ENCODE peak calls at places on chromosome 17, in seven cellular contexts. One of them, this sample, is unnamed. For H3K27me3, the result is how much of the 10 kb centered on the place peaks cover.

GRCh38 chr17:7932483-7932891 is 481 bp downstream of the CNTROB start:
- DNase-seq in H1: no peak
- DNase-seq in sigmoid colon: peak
- DNase-seq in left ventricle myocardium inferior: no peak
- DNase-seq in adrenal gland: no peak
- DNase-seq in transverse colon: peak
- DNase-seq in AG04450: no peak
- DNase-seq in this sample: no peak

GRCh38 chr17:75817571-75817970 is 26.6 kb downstream of the UNC13D start:
- DNase-seq in H1: no peak
- DNase-seq in sigmoid colon: no peak
- DNase-seq in left ventricle myocardium inferior: no peak
- DNase-seq in adrenal gland: no peak
- DNase-seq in transverse colon: no peak
- DNase-seq in AG04450: no peak
- DNase-seq in this sample: no peak

GRCh38 chr17:6695565-6695964 is 17.6 kb downstream of the SLC13A5 start:
- DNase-seq in H1: no peak
- DNase-seq in sigmoid colon: no peak
- DNase-seq in left ventricle myocardium inferior: no peak
- DNase-seq in adrenal gland: no peak
- DNase-seq in transverse colon: no peak
- DNase-seq in AG04450: no peak
- DNase-seq in this sample: no peak

GRCh38 chr17:39306028-39306427 is 80.3 kb upstream of the STAC2 start:
- DNase-seq in H1: no peak
- DNase-seq in sigmoid colon: no peak
- DNase-seq in left ventricle myocardium inferior: no peak
- DNase-seq in adrenal gland: no peak
- DNase-seq in transverse colon: no peak
- DNase-seq in AG04450: no peak
- DNase-seq in this sample: no peak

GRCh38 chr17:32487460-32488176 is 825 bp downstream of the CDK5R1 start:
- DNase-seq in H1: no peak
- DNase-seq in sigmoid colon: no peak
- DNase-seq in left ventricle myocardium inferior: no peak
- DNase-seq in adrenal gland: no peak
- DNase-seq in transverse colon: no peak
- DNase-seq in AG04450: no peak
- DNase-seq in this sample: no peak

GRCh38 chr17:22512997-22513538 is 820.7 kb downstream of the KCNJ18 start:
- DNase-seq in H1: no peak
- DNase-seq in sigmoid colon: no peak
- DNase-seq in left ventricle myocardium inferior: no peak
- DNase-seq in adrenal gland: no peak
- DNase-seq in transverse colon: no peak
- DNase-seq in AG04450: no peak
- DNase-seq in this sample: no peak

GRCh38 chr17:29930399-29931010 is 477 bp upstream of the SSH2 start:
- DNase-seq in H1: no peak
- DNase-seq in sigmoid colon: no peak
- DNase-seq in left ventricle myocardium inferior: no peak
- DNase-seq in adrenal gland: no peak
- DNase-seq in transverse colon: peak
- DNase-seq in AG04450: no peak
- DNase-seq in this sample: no peak

GRCh38 chr17:50845260-50846147 is 10.1 kb downstream of the WFIKKN2 start:
- DNase-seq in H1: no peak
- DNase-seq in sigmoid colon: peak
- DNase-seq in left ventricle myocardium inferior: no peak
- DNase-seq in adrenal gland: no peak
- DNase-seq in transverse colon: no peak
- DNase-seq in AG04450: no peak
- DNase-seq in this sample: no peak

GRCh38 chr17:550776-551175 is 163.9 kb downstream of the VPS53 start:
- DNase-seq in H1: no peak
- DNase-seq in sigmoid colon: no peak
- DNase-seq in left ventricle myocardium inferior: no peak
- DNase-seq in adrenal gland: no peak
- DNase-seq in transverse colon: no peak
- DNase-seq in AG04450: no peak
- DNase-seq in this sample: no peak

GRCh38 chr17:49951362-49952080 is 17.5 kb upstream of the DLX4 start:
- DNase-seq in H1: no peak
- DNase-seq in sigmoid colon: no peak
- DNase-seq in left ventricle myocardium inferior: no peak
- DNase-seq in adrenal gland: peak
- DNase-seq in transverse colon: no peak
- DNase-seq in AG04450: no peak
- DNase-seq in this sample: no peak

GRCh38 chr17:29807520-29808361 is 122.3 kb downstream of the SSH2 start:
- DNase-seq in H1: no peak
- DNase-seq in sigmoid colon: no peak
- DNase-seq in left ventricle myocardium inferior: peak
- DNase-seq in adrenal gland: peak
- DNase-seq in transverse colon: peak
- DNase-seq in AG04450: peak
- DNase-seq in this sample: peak

GRCh38 chr17:82966415-82966814 is 113.0 kb upstream of the METRNL start:
- DNase-seq in H1: no peak
- DNase-seq in sigmoid colon: no peak
- DNase-seq in left ventricle myocardium inferior: no peak
- DNase-seq in adrenal gland: no peak
- DNase-seq in transverse colon: no peak
- DNase-seq in AG04450: no peak
- DNase-seq in this sample: no peak

GRCh38 chr17:81148986-81149533 is 16.2 kb upstream of the PVALEF start:
- DNase-seq in H1: no peak
- DNase-seq in sigmoid colon: no peak
- DNase-seq in left ventricle myocardium inferior: no peak
- DNase-seq in adrenal gland: no peak
- DNase-seq in transverse colon: no peak
- DNase-seq in AG04450: no peak
- DNase-seq in this sample: no peak

GRCh38 chr17:52032454-52032853 is 126.1 kb downstream of the CA10 start:
- DNase-seq in H1: no peak
- DNase-seq in sigmoid colon: no peak
- DNase-seq in left ventricle myocardium inferior: no peak
- DNase-seq in adrenal gland: no peak
- DNase-seq in transverse colon: no peak
- DNase-seq in AG04450: no peak
- DNase-seq in this sample: no peak

GRCh38 chr17:80455784-80456183 is 20.6 kb downstream of the NPTX1 start:
- DNase-seq in H1: no peak
- DNase-seq in sigmoid colon: no peak
- DNase-seq in left ventricle myocardium inferior: no peak
- DNase-seq in adrenal gland: no peak
- DNase-seq in transverse colon: no peak
- DNase-seq in AG04450: no peak
- DNase-seq in this sample: no peak

GRCh38 chr17:71039391-71039790 is 870.1 kb downstream of the KCNJ2 start:
- DNase-seq in H1: no peak
- DNase-seq in sigmoid colon: no peak
- DNase-seq in left ventricle myocardium inferior: no peak
- DNase-seq in adrenal gland: no peak
- DNase-seq in transverse colon: no peak
- DNase-seq in AG04450: no peak
- DNase-seq in this sample: no peak

GRCh38 chr17:6589266-6589946 is 33.1 kb upstream of the PITPNM3 start:
- DNase-seq in H1: no peak
- DNase-seq in sigmoid colon: no peak
- DNase-seq in left ventricle myocardium inferior: no peak
- DNase-seq in adrenal gland: no peak
- DNase-seq in transverse colon: no peak
- DNase-seq in AG04450: no peak
- DNase-seq in this sample: no peak

GRCh38 chr17:44547625-44548297 is 9.5 kb upstream of the FZD2 start:
- DNase-seq in H1: no peak
- DNase-seq in sigmoid colon: no peak
- DNase-seq in left ventricle myocardium inferior: no peak
- DNase-seq in adrenal gland: no peak
- DNase-seq in transverse colon: peak
- DNase-seq in AG04450: no peak
- DNase-seq in this sample: no peak

GRCh38 chr17:58446086-58446485 is 28.8 kb upstream of the RNF43 start:
- DNase-seq in H1: no peak
- DNase-seq in sigmoid colon: no peak
- DNase-seq in left ventricle myocardium inferior: no peak
- DNase-seq in adrenal gland: no peak
- DNase-seq in transverse colon: no peak
- DNase-seq in AG04450: no peak
- DNase-seq in this sample: no peak

GRCh38 chr17:81884968-81885367 is 6.4 kb downstream of the ALYREF start:
- DNase-seq in H1: no peak
- DNase-seq in sigmoid colon: no peak
- DNase-seq in left ventricle myocardium inferior: no peak
- DNase-seq in adrenal gland: no peak
- DNase-seq in transverse colon: no peak
- DNase-seq in AG04450: no peak
- DNase-seq in this sample: no peak

GRCh38 chr17:41567317-41567716 is 4.5 kb downstream of the KRT9 start:
- DNase-seq in H1: no peak
- DNase-seq in sigmoid colon: no peak
- DNase-seq in left ventricle myocardium inferior: no peak
- DNase-seq in adrenal gland: no peak
- DNase-seq in transverse colon: no peak
- DNase-seq in AG04450: no peak
- DNase-seq in this sample: no peak

GRCh38 chr17:63024716-63025115 is 58.7 kb downstream of the TANC2 start:
- DNase-seq in H1: no peak
- DNase-seq in sigmoid colon: no peak
- DNase-seq in left ventricle myocardium inferior: no peak
- DNase-seq in adrenal gland: no peak
- DNase-seq in transverse colon: no peak
- DNase-seq in AG04450: no peak
- DNase-seq in this sample: no peak

GRCh38 chr17:12391468-12391867 is 274.2 kb upstream of the MYOCD start:
- DNase-seq in H1: no peak
- DNase-seq in sigmoid colon: no peak
- DNase-seq in left ventricle myocardium inferior: no peak
- DNase-seq in adrenal gland: no peak
- DNase-seq in transverse colon: no peak
- DNase-seq in AG04450: no peak
- DNase-seq in this sample: no peak

GRCh38 chr17:44170499-44171201 is at the start of gene ASB16:
- DNase-seq in H1: no peak
- DNase-seq in sigmoid colon: no peak
- DNase-seq in left ventricle myocardium inferior: peak
- DNase-seq in adrenal gland: no peak
- DNase-seq in transverse colon: no peak
- DNase-seq in AG04450: no peak
- DNase-seq in this sample: no peak

GRCh38 chr17:81294512-81295030 is 536 bp downstream of the SLC38A10 start:
- DNase-seq in H1: no peak
- DNase-seq in sigmoid colon: peak
- DNase-seq in left ventricle myocardium inferior: peak
- DNase-seq in adrenal gland: no peak
- DNase-seq in transverse colon: peak
- DNase-seq in AG04450: no peak
- DNase-seq in this sample: no peak

GRCh38 chr17:64022631-64023063 is 2.2 kb upstream of the ICAM2 start:
- DNase-seq in H1: no peak
- DNase-seq in sigmoid colon: peak
- DNase-seq in left ventricle myocardium inferior: no peak
- DNase-seq in adrenal gland: peak
- DNase-seq in transverse colon: no peak
- DNase-seq in AG04450: no peak
- DNase-seq in this sample: no peak

GRCh38 chr17:79385962-79386563 is 224.8 kb downstream of the RBFOX3 start:
- DNase-seq in H1: no peak
- DNase-seq in sigmoid colon: no peak
- DNase-seq in left ventricle myocardium inferior: no peak
- DNase-seq in adrenal gland: no peak
- DNase-seq in transverse colon: no peak
- DNase-seq in AG04450: no peak
- DNase-seq in this sample: no peak

GRCh38 chr17:79377230-79377790 is 233.5 kb downstream of the RBFOX3 start:
- DNase-seq in H1: no peak
- DNase-seq in sigmoid colon: no peak
- DNase-seq in left ventricle myocardium inferior: no peak
- DNase-seq in adrenal gland: no peak
- DNase-seq in transverse colon: no peak
- DNase-seq in AG04450: no peak
- DNase-seq in this sample: no peak

GRCh38 chr17:79387783-79388182 is 223.1 kb downstream of the RBFOX3 start:
- DNase-seq in H1: no peak
- DNase-seq in sigmoid colon: no peak
- DNase-seq in left ventricle myocardium inferior: no peak
- DNase-seq in adrenal gland: no peak
- DNase-seq in transverse colon: no peak
- DNase-seq in AG04450: no peak
- DNase-seq in this sample: no peak

GRCh38 chr17:79379700-79380099 is 231.2 kb downstream of the RBFOX3 start:
- DNase-seq in H1: no peak
- DNase-seq in sigmoid colon: no peak
- DNase-seq in left ventricle myocardium inferior: no peak
- DNase-seq in adrenal gland: no peak
- DNase-seq in transverse colon: no peak
- DNase-seq in AG04450: no peak
- DNase-seq in this sample: no peak

GRCh38 chr17:79382313-79382712 is 228.5 kb downstream of the RBFOX3 start:
- DNase-seq in H1: no peak
- DNase-seq in sigmoid colon: no peak
- DNase-seq in left ventricle myocardium inferior: no peak
- DNase-seq in adrenal gland: no peak
- DNase-seq in transverse colon: no peak
- DNase-seq in AG04450: no peak
- DNase-seq in this sample: no peak
- TF ChIP-seq CTCF in H1: no peak
- TF ChIP-seq CTCF in sigmoid colon: no peak
- TF ChIP-seq CTCF in left ventricle myocardium inferior: no peak
- TF ChIP-seq CTCF in adrenal gland: no peak
- TF ChIP-seq CTCF in transverse colon: no peak
- TF ChIP-seq CTCF in AG04450: no peak
- TF ChIP-seq CTCF in this sample: no peak

GRCh38 chr17:66455022-66455547 is 152.7 kb downstream of the PRKCA start:
- DNase-seq in H1: no peak
- DNase-seq in sigmoid colon: no peak
- DNase-seq in left ventricle myocardium inferior: no peak
- DNase-seq in adrenal gland: no peak
- DNase-seq in transverse colon: no peak
- DNase-seq in AG04450: no peak
- DNase-seq in this sample: no peak
- H3K27ac ChIP-seq in H1: no peak
- H3K27ac ChIP-seq in sigmoid colon: no peak
- H3K27ac ChIP-seq in left ventricle myocardium inferior: no peak
- H3K27ac ChIP-seq in adrenal gland: no peak
- H3K27ac ChIP-seq in transverse colon: no peak
- H3K27ac ChIP-seq in AG04450: no peak
- H3K27ac ChIP-seq in this sample: no peak

GRCh38 chr17:17552351-17553216 is 38.9 kb downstream of the PEMT start:
- DNase-seq in H1: no peak
- DNase-seq in sigmoid colon: no peak
- DNase-seq in left ventricle myocardium inferior: peak
- DNase-seq in adrenal gland: no peak
- DNase-seq in transverse colon: no peak
- DNase-seq in AG04450: no peak
- DNase-seq in this sample: no peak
- H3K27me3 ChIP-seq in H1: under half
- H3K27me3 ChIP-seq in sigmoid colon: under half
- H3K27me3 ChIP-seq in left ventricle myocardium inferior: under half
- H3K27me3 ChIP-seq in adrenal gland: under half
- H3K27me3 ChIP-seq in transverse colon: under half
- H3K27me3 ChIP-seq in AG04450: under half
- H3K27me3 ChIP-seq in this sample: under half

GRCh38 chr17:19546289-19547065 is 12.8 kb downstream of the SLC47A1 start:
- DNase-seq in H1: no peak
- DNase-seq in sigmoid colon: peak
- DNase-seq in left ventricle myocardium inferior: peak
- DNase-seq in adrenal gland: no peak
- DNase-seq in transverse colon: peak
- DNase-seq in AG04450: no peak
- DNase-seq in this sample: no peak
- TF ChIP-seq CTCF in H1: peak
- TF ChIP-seq CTCF in sigmoid colon: no peak
- TF ChIP-seq CTCF in left ventricle myocardium inferior: peak
- TF ChIP-seq CTCF in adrenal gland: no peak
- TF ChIP-seq CTCF in transverse colon: no peak
- TF ChIP-seq CTCF in AG04450: no peak
- TF ChIP-seq CTCF in this sample: no peak

This sample was measured in CD4-positive, alpha-beta T cell.